ENCODE peak calls at places on chromosome 11, in four cellular contexts. N is mesendoderm, W is activated T-cell treated with anti-CD3 and anti-CD28 coated beads for 4 hours, Q is NCI-H1105 treated with DMSO at 0.1 percent for 48 hours. K is an unnamed sample.

GRCh38 chr11:125494601-125494986 is 1.5 kb downstream of the FEZ1 start:
- DNase-seq in W (no peak), Q (no peak), N (no peak), K (no peak)

GRCh38 chr11:16902182-16902581 is 112.0 kb downstream of the PLEKHA7 start:
- DNase-seq in Q (no peak), N (no peak), W (no peak), K (no peak)

GRCh38 chr11:81007046-81007445 is 1566.2 kb upstream of the TENM4 start:
- DNase-seq in Q (no peak), N (no peak), W (no peak), K (no peak)

GRCh38 chr11:13140028-13140870 is 131.1 kb downstream of the RASSF10 start:
- DNase-seq in W (no peak), N (no peak), Q (peak; percentile 85), K (peak; percentile 39)

GRCh38 chr11:85886089-85887056 is 31.2 kb downstream of the CCDC83 start:
- DNase-seq in Q (no peak), W (no peak), N (no peak), K (no peak)

GRCh38 chr11:68659158-68659921 is 25.0 kb upstream of the GAL start:
- DNase-seq in W (no peak), N (no peak), Q (peak; percentile 97), K (no peak)

GRCh38 chr11:64341851-64342791 is 2.1 kb downstream of the CCDC88B start:
- DNase-seq in Q (peak; percentile 53), N (peak; percentile 97), W (peak; percentile 87), K (peak; percentile 97)

GRCh38 chr11:131536159-131536558 is 165.7 kb downstream of the NTM start:
- DNase-seq in W (no peak), Q (no peak), N (no peak), K (no peak)

GRCh38 chr11:70246196-70246595 is 24.3 kb upstream of the PPFIA1 start:
- DNase-seq in Q (no peak), W (no peak), N (no peak), K (no peak)

GRCh38 chr11:72769680-72770079 is 17.5 kb upstream of the ARAP1 start:
- DNase-seq in N (no peak), Q (no peak), W (no peak), K (no peak)

GRCh38 chr11:133827556-133827955 is 17.8 kb downstream of the SPATA19 start:
- DNase-seq in W (no peak), Q (no peak), N (no peak), K (peak; percentile 88)

GRCh38 chr11:18581825-18582224 is 6.7 kb downstream of the UEVLD start:
- DNase-seq in N (no peak), W (no peak), Q (no peak), K (no peak)

GRCh38 chr11:65438257-65439151 is 15.9 kb downstream of the NEAT1 start:
- DNase-seq in N (no peak), W (no peak), Q (no peak), K (no peak)

GRCh38 chr11:114079406-114080072 is 20.0 kb downstream of the ZBTB16 start:
- DNase-seq in W (no peak), N (no peak), Q (no peak), K (no peak)

GRCh38 chr11:59756845-59757244 is 1.7 kb downstream of the STX3 start:
- DNase-seq in Q (no peak), W (no peak), N (peak; percentile 62), K (no peak)

GRCh38 chr11:116109228-116109627 is 605.0 kb upstream of the CADM1 start:
- DNase-seq in N (no peak), W (no peak), Q (no peak), K (no peak)

GRCh38 chr11:86955674-86956522 is 703 bp upstream of the FZD4 start:
- DNase-seq in N (peak; percentile 95), Q (peak; percentile 74), W (no peak), K (peak; percentile 96)

GRCh38 chr11:13114566-13115465 is 105.7 kb downstream of the RASSF10 start:
- DNase-seq in N (peak; percentile 97), W (no peak), Q (peak; percentile 65), K (peak; percentile 78)

GRCh38 chr11:60307507-60308195 is 19.4 kb upstream of the MS4A6E start:
- DNase-seq in W (no peak), N (no peak), Q (no peak), K (no peak)

GRCh38 chr11:126585388-126586302 is 230.2 kb downstream of the ST3GAL4 start:
- DNase-seq in Q (peak; percentile 97), N (peak; percentile 86), W (no peak), K (peak; percentile 93)

GRCh38 chr11:75786101-75786736 is 17.6 kb downstream of the DGAT2 start:
- DNase-seq in W (no peak), N (no peak), Q (no peak), K (no peak)

K was measured in esophagus muscularis mucosa.